ENCODE peak calls at places on chromosome 13, in four cellular contexts. X is glutamatergic neuron, N is lower leg skin, K is GM20000. I is an unnamed sample.

GRCh38 chr13:31485651-31486051 is 253.7 kb upstream of the RXFP2 start:
- DNase-seq in X (no peak), N (no peak), K (no peak), I (peak)

GRCh38 chr13:97573011-97573410 is 139.0 kb downstream of the RAP2A start:
- DNase-seq in X (no peak), N (no peak), K (no peak), I (no peak)

GRCh38 chr13:31587696-31588266 is 151.5 kb upstream of the RXFP2 start:
- DNase-seq in X (no peak), N (no peak), K (no peak), I (peak)

GRCh38 chr13:73835138-73835721 is 299.0 kb downstream of the KLF12 start:
- DNase-seq in X (no peak), N (no peak), K (peak), I (peak)

GRCh38 chr13:38702609-38703008 is 15.7 kb downstream of the FREM2 start:
- DNase-seq in X (no peak), N (no peak), K (no peak), I (no peak)

GRCh38 chr13:75016225-75016624 is 465.7 kb downstream of the TBC1D4 start:
- DNase-seq in X (no peak), N (no peak), K (no peak), I (no peak)

GRCh38 chr13:107586216-107586615 is 629.1 kb downstream of the LIG4 start:
- DNase-seq in X (no peak), N (no peak), K (no peak), I (no peak)

GRCh38 chr13:45255253-45255987 is 54.6 kb upstream of the KCTD4 start:
- DNase-seq in X (no peak), N (no peak), K (no peak), I (no peak)

GRCh38 chr13:103275079-103275478 is 208.9 kb upstream of the SLC10A2 start:
- DNase-seq in X (no peak), N (no peak), K (no peak), I (no peak)

GRCh38 chr13:114298866-114299265 is 15.4 kb upstream of the CHAMP1 start:
- DNase-seq in X (no peak), N (no peak), K (no peak), I (no peak)

GRCh38 chr13:110070511-110071120 is 236.3 kb downstream of the COL4A1 start:
- DNase-seq in X (no peak), N (no peak), K (no peak), I (peak)

GRCh38 chr13:32309812-32310706 is 5.1 kb downstream of the ZAR1L start:
- DNase-seq in X (no peak), N (no peak), K (peak), I (peak)

GRCh38 chr13:49584771-49585182 is 581 bp downstream of the RCBTB1 start:
- DNase-seq in X (no peak), N (no peak), K (no peak), I (no peak)

GRCh38 chr13:38264363-38265134 is 85.1 kb upstream of the UFM1 start:
- DNase-seq in X (no peak), N (no peak), K (no peak), I (no peak)

GRCh38 chr13:25286308-25286968 is 850 bp downstream of the MTMR6 start:
- DNase-seq in X (no peak), N (no peak), K (peak), I (peak)

GRCh38 chr13:73060251-73061160 is 1.7 kb downstream of the KLF5 start:
- DNase-seq in X (no peak), N (no peak), K (no peak), I (peak)

GRCh38 chr13:23776698-23777570 is 112.3 kb downstream of the MIPEP start:
- DNase-seq in X (no peak), N (no peak), K (peak), I (no peak)

GRCh38 chr13:23772717-23773116 is 116.5 kb downstream of the MIPEP start:
- DNase-seq in X (no peak), N (no peak), K (no peak), I (no peak)

GRCh38 chr13:23778879-23779278 is 110.3 kb downstream of the MIPEP start:
- DNase-seq in X (no peak), N (no peak), K (no peak), I (peak)

GRCh38 chr13:23777571-23777870 is 111.7 kb downstream of the MIPEP start:
- DNase-seq in X (no peak), N (no peak), K (no peak), I (no peak)

GRCh38 chr13:23778007-23778687 is 111.1 kb downstream of the MIPEP start:
- DNase-seq in X (no peak), N (no peak), K (no peak), I (no peak)
- TF ChIP-seq CTCF in X (no peak), N (no peak), K (peak), I (peak)

GRCh38 chr13:36885901-36886300 is 34.1 kb downstream of the SMAD9 start:
- DNase-seq in X (no peak), N (no peak), K (no peak), I (no peak)
- TF ChIP-seq CTCF in X (no peak), N (no peak), K (no peak), I (no peak)

GRCh38 chr13:77698211-77699058 is 948 bp downstream of the SLAIN1 start:
- DNase-seq in X (peak), N (peak), K (peak), I (no peak)
- TF ChIP-seq CTCF in X (no peak), N (no peak), K (no peak), I (no peak)

GRCh38 chr13:27712421-27712820 is 79.9 kb upstream of the GSX1 start:
- DNase-seq in X (no peak), N (no peak), K (no peak), I (peak)
- TF ChIP-seq CTCF in X (no peak), N (no peak), K (no peak), I (peak)

GRCh38 chr13:41428155-41428554 is 29.2 kb upstream of the RGCC start:
- DNase-seq in X (no peak), N (no peak), K (peak), I (peak)
- TF ChIP-seq CTCF in X (no peak), N (no peak), K (peak), I (peak)

DNA sequence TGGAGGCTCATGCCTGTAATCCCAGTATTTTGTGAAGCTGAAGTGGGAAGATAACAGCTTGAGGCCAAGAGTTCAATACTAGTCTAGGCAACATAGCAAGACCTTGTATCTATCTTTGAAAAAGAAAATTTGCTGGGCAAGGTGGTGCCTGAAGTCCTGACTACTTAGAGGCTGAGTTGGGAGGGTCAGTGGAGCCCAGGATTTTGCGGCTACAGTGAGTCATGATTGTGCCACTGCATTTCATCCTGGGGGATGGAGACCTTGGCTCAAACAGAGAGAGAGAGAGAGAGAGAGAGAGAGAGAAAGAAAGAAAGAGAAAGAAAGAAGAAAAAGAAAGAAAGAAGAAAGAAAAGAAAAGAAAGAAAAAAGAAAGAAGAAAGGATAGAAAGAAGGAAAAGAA is 1872.3 kb upstream of the PCDH20 start:
- DNase-seq in X (no peak), N (no peak), K (no peak), I (no peak)
- TF ChIP-seq CTCF in X (no peak), N (no peak), K (no peak), I (no peak)

GRCh38 chr13:33694546-33694945 is 123.4 kb upstream of the RFC3 start:
- DNase-seq in X (no peak), N (no peak), K (no peak), I (no peak)

GRCh38 chr13:33691980-33692379 is 126.0 kb upstream of the RFC3 start:
- DNase-seq in X (no peak), N (no peak), K (no peak), I (no peak)

GRCh38 chr13:33696530-33696929 is 121.4 kb upstream of the RFC3 start:
- DNase-seq in X (no peak), N (no peak), K (no peak), I (no peak)

GRCh38 chr13:33690321-33690720 is 127.6 kb upstream of the RFC3 start:
- DNase-seq in X (no peak), N (no peak), K (no peak), I (no peak)

DNA sequence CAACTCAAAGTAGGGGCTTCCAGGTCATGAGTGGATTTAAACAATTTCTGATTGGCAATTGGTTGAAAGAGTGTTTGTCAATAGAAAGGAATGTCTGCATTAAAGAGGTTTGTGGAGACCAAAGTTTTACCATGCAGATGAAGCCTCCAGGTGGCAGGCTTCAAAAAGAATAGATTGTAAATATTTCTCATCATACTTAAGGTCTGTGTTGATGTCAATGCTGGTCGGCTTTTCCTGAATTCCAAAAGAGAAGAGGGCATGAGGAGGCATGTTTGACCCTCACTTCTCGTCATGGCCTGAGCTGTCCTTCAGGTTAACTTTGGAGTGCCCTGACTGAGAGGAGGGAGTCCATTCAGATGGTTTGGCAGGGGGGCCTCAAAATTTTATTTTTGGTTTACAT is 125.4 kb upstream of the RFC3 start:
- DNase-seq in X (no peak), N (no peak), K (no peak), I (no peak)
- TF ChIP-seq CTCF in X (no peak), N (no peak), K (no peak), I (no peak)

I was measured in fibroblast of pulmonary artery.